ENCODE peak calls at places on chromosomes 13 and 19, in eight cellular contexts. Q, R, L, P, A, X, M and V are unnamed samples.

GRCh38 chr13:42484396-42484795 is 89.6 kb upstream of the TNFSF11 start:
- DNase-seq in Q (no peak), R (no peak), L (no peak), P (no peak), A (no peak), X (no peak), M (no peak), V (no peak)

GRCh38 chr19:30155529-30156200 is 213.6 kb downstream of the URI1 start:
- DNase-seq in Q (no peak), R (no peak), L (no peak), P (no peak), A (no peak), X (no peak), M (no peak), V (no peak)

GRCh38 chr19:22052644-22053013 is 345 bp downstream of the ZNF257 start:
- DNase-seq in Q (no peak), R (peak), L (no peak), P (no peak), A (no peak), X (no peak), M (peak), V (no peak)

GRCh38 chr19:19540707-19541515 is 2.8 kb downstream of the CILP2 start:
- DNase-seq in Q (no peak), R (peak), L (peak), P (no peak), A (no peak), X (no peak), M (peak), V (no peak)

GRCh38 chr13:48562296-48563066 is 29.6 kb upstream of the RCBTB2 start:
- DNase-seq in Q (peak), R (peak), L (no peak), P (no peak), A (no peak), X (no peak), M (peak), V (no peak)

GRCh38 chr13:26280295-26280694 is 26.4 kb downstream of the CDK8 start:
- DNase-seq in Q (no peak), R (no peak), L (no peak), P (no peak), A (no peak), X (no peak), M (no peak), V (no peak)

GRCh38 chr13:61276401-61276800 is 139.2 kb downstream of the PCDH20 start:
- DNase-seq in Q (no peak), R (no peak), L (no peak), P (no peak), A (no peak), X (no peak), M (no peak), V (no peak)

GRCh38 chr13:101989798-101990350 is 412.0 kb downstream of the FGF14 start:
- DNase-seq in Q (no peak), R (no peak), L (no peak), P (no peak), A (no peak), X (no peak), M (no peak), V (no peak)

GRCh38 chr19:1357695-1358094 is 26.0 kb upstream of the NDUFS7 start:
- DNase-seq in Q (no peak), R (no peak), L (no peak), P (no peak), A (no peak), X (no peak), M (no peak), V (no peak)

GRCh38 chr13:73520566-73521290 is 461.9 kb downstream of the KLF5 start:
- DNase-seq in Q (no peak), R (no peak), L (no peak), P (no peak), A (no peak), X (no peak), M (no peak), V (no peak)

GRCh38 chr19:3178973-3179738 is 587 bp downstream of the S1PR4 start:
- DNase-seq in Q (peak), R (no peak), L (no peak), P (no peak), A (no peak), X (no peak), M (no peak), V (no peak)

GRCh38 chr13:31835932-31836331 is 96.6 kb downstream of the RXFP2 start:
- DNase-seq in Q (no peak), R (no peak), L (no peak), P (no peak), A (no peak), X (no peak), M (no peak), V (no peak)

GRCh38 chr19:14558370-14559066 is 13.3 kb downstream of the NDUFB7 start:
- DNase-seq in Q (no peak), R (no peak), L (no peak), P (no peak), A (no peak), X (no peak), M (no peak), V (no peak)

GRCh38 chr19:5154129-5154798 is 185.4 kb downstream of the KDM4B start:
- DNase-seq in Q (peak), R (peak), L (peak), P (no peak), A (peak), X (no peak), M (no peak), V (no peak)

GRCh38 chr19:28555317-28555716 is 657.6 kb downstream of the UQCRFS1 start:
- DNase-seq in Q (no peak), R (no peak), L (no peak), P (no peak), A (no peak), X (no peak), M (no peak), V (no peak)

GRCh38 chr13:111904701-111905608 is 162.0 kb upstream of the SOX1 start:
- DNase-seq in Q (no peak), R (no peak), L (peak), P (no peak), A (peak), X (no peak), M (no peak), V (no peak)

GRCh38 chr19:13902993-13903555 is 2.8 kb downstream of the BRME1 start:
- DNase-seq in Q (peak), R (no peak), L (no peak), P (no peak), A (no peak), X (no peak), M (no peak), V (no peak)

GRCh38 chr13:81318231-81319019 is 977.5 kb upstream of the SPRY2 start:
- DNase-seq in Q (no peak), R (no peak), L (no peak), P (no peak), A (no peak), X (no peak), M (no peak), V (no peak)

GRCh38 chr19:9995079-9995478 is 15.2 kb downstream of the COL5A3 start:
- DNase-seq in Q (no peak), R (no peak), L (no peak), P (no peak), A (no peak), X (no peak), M (no peak), V (no peak)